ENCODE peak calls at places on chromosomes 16 and 17, in four cellular contexts. F is body of pancreas, Y is adrenal gland, K is lower leg skin. A is an unnamed sample.

GRCh38 chr17:34637548-34638525 is 58.5 kb downstream of the TMEM132E start:
- DNase-seq in K (peak), Y (peak), F (peak), A (peak)

GRCh38 chr16:990516-991291 is 9.1 kb downstream of the SOX8 start:
- DNase-seq in F (no peak), Y (no peak), K (no peak), A (no peak)

GRCh38 chr17:64218066-64218465 is 45.0 kb downstream of the TEX2 start:
- DNase-seq in K (no peak), F (no peak), Y (no peak), A (no peak)

GRCh38 chr17:42694524-42694923 is 12.2 kb downstream of the CNTNAP1 start:
- DNase-seq in F (no peak), K (no peak), Y (no peak), A (no peak)

GRCh38 chr16:78926723-78927200 is 673.8 kb downstream of the MAF start:
- DNase-seq in F (no peak), K (no peak), Y (no peak), A (no peak)

GRCh38 chr16:19085679-19086200 is 18.3 kb downstream of the COQ7 start:
- DNase-seq in F (peak), Y (peak), K (no peak), A (peak)

GRCh38 chr17:77687921-77688320 is 270.6 kb upstream of the TNRC6C start:
- DNase-seq in Y (no peak), K (no peak), F (no peak), A (no peak)

GRCh38 chr16:11476676-11477075 is 110.0 kb downstream of the LITAF start:
- DNase-seq in Y (no peak), F (no peak), K (no peak), A (no peak)

GRCh38 chr17:65163990-65164495 is 26.9 kb downstream of the RGS9 start:
- DNase-seq in K (no peak), Y (peak), F (peak), A (no peak)

GRCh38 chr17:8001976-8002645 is at the start of gene GUCY2D:
- DNase-seq in K (no peak), F (no peak), Y (no peak), A (no peak)

GRCh38 chr17:19304209-19304608 is 58.3 kb downstream of the B9D1 start:
- DNase-seq in Y (peak), F (peak), K (peak), A (peak)

GRCh38 chr16:56477096-56477878 is 25.9 kb downstream of the OGFOD1 start:
- DNase-seq in Y (peak), F (no peak), K (no peak), A (peak)

GRCh38 chr16:11297492-11298142 is 16.5 kb upstream of the PRM1 start:
- DNase-seq in K (peak), F (peak), Y (peak), A (peak)

GRCh38 chr16:2032285-2033056 is 5.8 kb downstream of the NHERF2 start:
- DNase-seq in F (no peak), Y (peak), K (no peak), A (no peak)

GRCh38 chr16:75455677-75456076 is 8.8 kb downstream of the TMEM170A start:
- DNase-seq in F (no peak), K (no peak), Y (no peak), A (no peak)

GRCh38 chr17:8186446-8186786 is 3.6 kb downstream of the BORCS6 start:
- DNase-seq in Y (no peak), F (no peak), K (no peak), A (no peak)

GRCh38 chr16:30581462-30581861 is 4.0 kb downstream of the ZNF785 start:
- DNase-seq in K (no peak), F (no peak), Y (no peak), A (no peak)

GRCh38 chr16:11913425-11914079 is 2.2 kb downstream of the GSPT1 start:
- DNase-seq in K (no peak), F (no peak), Y (no peak), A (peak)

GRCh38 chr16:85612191-85612800 is 826 bp upstream of the GSE1 start:
- DNase-seq in F (peak), Y (peak), K (peak), A (peak)

GRCh38 chr16:78376452-78376851 is 277.0 kb downstream of the WWOX start:
- DNase-seq in Y (no peak), F (no peak), K (no peak), A (no peak)

GRCh38 chr17:7296189-7296861 is 1.9 kb upstream of the YBX2 start:
- DNase-seq in K (peak), Y (peak), F (peak), A (peak)

GRCh38 chr16:74455619-74456289 is 34.5 kb upstream of the CLEC18B start:
- DNase-seq in Y (no peak), K (no peak), F (no peak), A (no peak)

GRCh38 chr17:62093188-62094155 is 28.4 kb upstream of the MED13 start:
- DNase-seq in Y (peak), K (no peak), F (no peak), A (peak)

GRCh38 chr17:74453665-74454196 is 12.7 kb upstream of the CD300A start:
- DNase-seq in K (no peak), F (peak), Y (no peak), A (peak)

GRCh38 chr16:80938035-80938927 is 68.4 kb downstream of the CMC2 start:
- DNase-seq in K (peak), F (peak), Y (peak), A (no peak)

GRCh38 chr16:15427648-15428239 is 6.6 kb upstream of the BMERB1 start:
- DNase-seq in F (peak), Y (peak), K (peak), A (peak)

GRCh38 chr17:77279448-77280303 is 138.9 kb downstream of the SEC14L1 start:
- DNase-seq in K (no peak), Y (no peak), F (no peak), A (no peak)

GRCh38 chr17:63126607-63127006 is 160.6 kb downstream of the TANC2 start:
- DNase-seq in Y (no peak), K (no peak), F (no peak), A (no peak)

GRCh38 chr16:29779474-29779873 is 1.4 kb downstream of the ZG16 start:
- DNase-seq in F (peak), Y (no peak), K (no peak), A (no peak)

GRCh38 chr17:79226037-79226436 is 151.4 kb downstream of the ENGASE start:
- DNase-seq in K (no peak), F (no peak), Y (no peak), A (no peak)
- TF ChIP-seq POLR2A in K (no peak), F (no peak), Y (no peak), A (no peak)

GRCh38 chr17:50459081-50459676 is 9.5 kb downstream of the CHAD start:
- DNase-seq in K (no peak), F (no peak), Y (peak), A (no peak)
- TF ChIP-seq POLR2A in K (no peak), F (no peak), Y (no peak), A (no peak)

GRCh38 chr16:67841198-67841815 is 813 bp upstream of the THAP11 start:
- DNase-seq in Y (no peak), K (no peak), F (no peak), A (no peak)
- TF ChIP-seq POLR2A in Y (no peak), K (no peak), F (no peak), A (no peak)

DNA sequence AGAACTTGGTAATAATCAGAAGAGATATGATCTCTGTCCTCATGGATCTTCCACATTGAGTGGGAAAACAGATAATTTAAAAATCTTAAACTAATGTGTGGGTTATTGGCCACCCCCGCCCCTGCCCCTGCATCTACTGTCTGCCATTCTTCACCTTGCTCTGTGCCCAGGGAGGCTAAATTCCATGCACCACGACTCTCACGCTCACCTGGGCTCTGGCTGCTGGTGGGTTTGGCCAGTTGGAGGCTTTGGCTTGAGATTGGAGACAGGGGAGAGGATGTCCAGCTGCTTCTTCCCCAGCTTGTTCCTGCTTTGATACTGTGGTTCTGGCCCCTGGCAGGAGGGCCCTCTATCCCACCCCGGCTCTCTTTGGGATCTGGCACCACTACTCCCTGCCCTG is 127.9 kb downstream of the IRX5 start:
- DNase-seq in K (no peak), Y (no peak), F (no peak), A (no peak)
- TF ChIP-seq POLR2A in K (no peak), Y (no peak), F (no peak), A (no peak)

GRCh38 chr17:40070895-40071719 is 8.3 kb downstream of the THRA start:
- DNase-seq in Y (peak), F (peak), K (no peak), A (peak)
- TF ChIP-seq POLR2A in Y (peak), F (peak), K (no peak), A (no peak)

A was measured in erythroblast.